ENCODE peak calls at places on chromosomes 13 and 19, in four cellular contexts. One of them, this sample, is unnamed.

GRCh38 chr13:40193290-40194203 is 472.9 kb downstream of the FOXO1 start:
- DNase-seq in activated naive CD4-positive, alpha-beta T cell treated with anti-CD3 and anti-CD28 coated beads for 36 hours: no peak
- DNase-seq in coronary artery: no peak
- DNase-seq in GM23248: peak; percentile 79
- DNase-seq in this sample: peak; percentile 82

GRCh38 chr19:3722443-3723109 is 14.4 kb downstream of the TJP3 start:
- DNase-seq in activated naive CD4-positive, alpha-beta T cell treated with anti-CD3 and anti-CD28 coated beads for 36 hours: no peak
- DNase-seq in coronary artery: no peak
- DNase-seq in GM23248: no peak
- DNase-seq in this sample: no peak

GRCh38 chr13:111145506-111145905 is 30.4 kb downstream of the ARHGEF7 start:
- DNase-seq in activated naive CD4-positive, alpha-beta T cell treated with anti-CD3 and anti-CD28 coated beads for 36 hours: no peak
- DNase-seq in coronary artery: no peak
- DNase-seq in GM23248: no peak
- DNase-seq in this sample: no peak

GRCh38 chr19:1904385-1905070 is 671 bp upstream of the ADAT3 start:
- DNase-seq in activated naive CD4-positive, alpha-beta T cell treated with anti-CD3 and anti-CD28 coated beads for 36 hours: peak; percentile 80
- DNase-seq in coronary artery: no peak
- DNase-seq in GM23248: peak; percentile 40
- DNase-seq in this sample: no peak

GRCh38 chr13:33285420-33286124 is at the start of gene STARD13:
- DNase-seq in activated naive CD4-positive, alpha-beta T cell treated with anti-CD3 and anti-CD28 coated beads for 36 hours: peak; percentile 27
- DNase-seq in coronary artery: peak; percentile 98
- DNase-seq in GM23248: peak; percentile 99
- DNase-seq in this sample: no peak

GRCh38 chr19:15144046-15144646 is 36.9 kb downstream of the SYDE1 start:
- DNase-seq in activated naive CD4-positive, alpha-beta T cell treated with anti-CD3 and anti-CD28 coated beads for 36 hours: no peak
- DNase-seq in coronary artery: no peak
- DNase-seq in GM23248: peak; percentile 26
- DNase-seq in this sample: no peak

GRCh38 chr13:90654970-90655369 is 692.5 kb upstream of the MIR17HG start:
- DNase-seq in activated naive CD4-positive, alpha-beta T cell treated with anti-CD3 and anti-CD28 coated beads for 36 hours: no peak
- DNase-seq in coronary artery: no peak
- DNase-seq in GM23248: no peak
- DNase-seq in this sample: no peak

GRCh38 chr19:3655402-3656072 is 28.9 kb upstream of the CACTIN start:
- DNase-seq in activated naive CD4-positive, alpha-beta T cell treated with anti-CD3 and anti-CD28 coated beads for 36 hours: no peak
- DNase-seq in coronary artery: no peak
- DNase-seq in GM23248: peak; percentile 94
- DNase-seq in this sample: no peak

GRCh38 chr19:45927565-45928261 is 13.1 kb upstream of the NANOS2 start:
- DNase-seq in activated naive CD4-positive, alpha-beta T cell treated with anti-CD3 and anti-CD28 coated beads for 36 hours: peak; percentile 96
- DNase-seq in coronary artery: peak; percentile 80
- DNase-seq in GM23248: peak; percentile 92
- DNase-seq in this sample: no peak

GRCh38 chr13:20721454-20722357 is 18.2 kb downstream of the IL17D start:
- DNase-seq in activated naive CD4-positive, alpha-beta T cell treated with anti-CD3 and anti-CD28 coated beads for 36 hours: peak; percentile 27
- DNase-seq in coronary artery: no peak
- DNase-seq in GM23248: peak; percentile 68
- DNase-seq in this sample: no peak

GRCh38 chr19:6065685-6066365 is 44.5 kb downstream of the RFX2 start:
- DNase-seq in activated naive CD4-positive, alpha-beta T cell treated with anti-CD3 and anti-CD28 coated beads for 36 hours: peak; percentile 52
- DNase-seq in coronary artery: peak; percentile 86
- DNase-seq in GM23248: peak; percentile 85
- DNase-seq in this sample: peak; percentile 85

GRCh38 chr19:53915000-53915399 is 5.9 kb downstream of the CACNG7 start:
- DNase-seq in activated naive CD4-positive, alpha-beta T cell treated with anti-CD3 and anti-CD28 coated beads for 36 hours: no peak
- DNase-seq in coronary artery: no peak
- DNase-seq in GM23248: no peak
- DNase-seq in this sample: no peak

GRCh38 chr19:42062381-42062780 is 7.6 kb downstream of the GRIK5 start:
- DNase-seq in activated naive CD4-positive, alpha-beta T cell treated with anti-CD3 and anti-CD28 coated beads for 36 hours: no peak
- DNase-seq in coronary artery: no peak
- DNase-seq in GM23248: no peak
- DNase-seq in this sample: no peak

GRCh38 chr19:29753190-29753933 is 38.3 kb upstream of the C19orf12 start:
- DNase-seq in activated naive CD4-positive, alpha-beta T cell treated with anti-CD3 and anti-CD28 coated beads for 36 hours: no peak
- DNase-seq in coronary artery: no peak
- DNase-seq in GM23248: no peak
- DNase-seq in this sample: no peak

GRCh38 chr13:36193151-36193855 is 21.1 kb downstream of the SOHLH2 start:
- DNase-seq in activated naive CD4-positive, alpha-beta T cell treated with anti-CD3 and anti-CD28 coated beads for 36 hours: no peak
- DNase-seq in coronary artery: no peak
- DNase-seq in GM23248: peak; percentile 74
- DNase-seq in this sample: no peak

GRCh38 chr19:46350029-46350757 is 3.3 kb downstream of the PPP5C start:
- DNase-seq in activated naive CD4-positive, alpha-beta T cell treated with anti-CD3 and anti-CD28 coated beads for 36 hours: peak; percentile 35
- DNase-seq in coronary artery: no peak
- DNase-seq in GM23248: no peak
- DNase-seq in this sample: no peak

GRCh38 chr13:30216111-30216510 is 91.2 kb downstream of the KATNAL1 start:
- DNase-seq in activated naive CD4-positive, alpha-beta T cell treated with anti-CD3 and anti-CD28 coated beads for 36 hours: no peak
- DNase-seq in coronary artery: no peak
- DNase-seq in GM23248: no peak
- DNase-seq in this sample: no peak

GRCh38 chr19:39970674-39971379 is at the start of gene PSMC4:
- DNase-seq in activated naive CD4-positive, alpha-beta T cell treated with anti-CD3 and anti-CD28 coated beads for 36 hours: peak; percentile 99
- DNase-seq in coronary artery: peak; percentile 98
- DNase-seq in GM23248: peak; percentile 100
- DNase-seq in this sample: peak; percentile 99

GRCh38 chr13:113639661-113640262 is 18.2 kb downstream of the ATP4B start:
- DNase-seq in activated naive CD4-positive, alpha-beta T cell treated with anti-CD3 and anti-CD28 coated beads for 36 hours: no peak
- DNase-seq in coronary artery: peak; percentile 55
- DNase-seq in GM23248: peak; percentile 38
- DNase-seq in this sample: no peak

GRCh38 chr13:79404985-79405384 is 1.1 kb downstream of the RBM26 start:
- DNase-seq in activated naive CD4-positive, alpha-beta T cell treated with anti-CD3 and anti-CD28 coated beads for 36 hours: peak; percentile 62
- DNase-seq in coronary artery: no peak
- DNase-seq in GM23248: peak; percentile 50
- DNase-seq in this sample: no peak

GRCh38 chr13:108288741-108289140 is 19.2 kb downstream of the TNFSF13B start:
- DNase-seq in activated naive CD4-positive, alpha-beta T cell treated with anti-CD3 and anti-CD28 coated beads for 36 hours: no peak
- DNase-seq in coronary artery: no peak
- DNase-seq in GM23248: no peak
- DNase-seq in this sample: no peak

GRCh38 chr13:20691616-20692015 is 11.9 kb upstream of the IL17D start:
- DNase-seq in activated naive CD4-positive, alpha-beta T cell treated with anti-CD3 and anti-CD28 coated beads for 36 hours: no peak
- DNase-seq in coronary artery: no peak
- DNase-seq in GM23248: no peak
- DNase-seq in this sample: no peak

GRCh38 chr19:1449467-1450442 is at the start of gene APC2:
- DNase-seq in activated naive CD4-positive, alpha-beta T cell treated with anti-CD3 and anti-CD28 coated beads for 36 hours: no peak
- DNase-seq in coronary artery: no peak
- DNase-seq in GM23248: peak; percentile 69
- DNase-seq in this sample: no peak

GRCh38 chr13:71118779-71119364 is 748.1 kb downstream of the DACH1 start:
- DNase-seq in activated naive CD4-positive, alpha-beta T cell treated with anti-CD3 and anti-CD28 coated beads for 36 hours: no peak
- DNase-seq in coronary artery: no peak
- DNase-seq in GM23248: no peak
- DNase-seq in this sample: no peak

GRCh38 chr13:108561152-108561551 is 68.3 kb upstream of the MYO16 start:
- DNase-seq in activated naive CD4-positive, alpha-beta T cell treated with anti-CD3 and anti-CD28 coated beads for 36 hours: no peak
- DNase-seq in coronary artery: no peak
- DNase-seq in GM23248: no peak
- DNase-seq in this sample: no peak

GRCh38 chr13:89969996-89970709 is 1377.3 kb upstream of the MIR17HG start:
- DNase-seq in activated naive CD4-positive, alpha-beta T cell treated with anti-CD3 and anti-CD28 coated beads for 36 hours: no peak
- DNase-seq in coronary artery: no peak
- DNase-seq in GM23248: peak; percentile 46
- DNase-seq in this sample: no peak